ENCODE peak calls at places on chromosomes 13 and 19, in five cellular contexts. D is IMR-90, W is endothelial cell of umbilical vein, S is mesendoderm, R is MM.1S. B is an unnamed sample.

GRCh38 chr13:113152894-113153809 is 5.3 kb upstream of the PROZ start:
- DNase-seq in R (no peak), D (no peak), S (peak; percentile 55), W (no peak), B (peak; percentile 71)

GRCh38 chr19:14333101-14333871 is 48.0 kb upstream of the ADGRE5 start:
- DNase-seq in S (peak; percentile 66), R (no peak), D (no peak), W (no peak), B (peak; percentile 51)

GRCh38 chr13:35714588-35714987 is 238.1 kb upstream of the MAB21L1 start:
- DNase-seq in W (no peak), D (no peak), S (no peak), R (no peak), B (no peak)

GRCh38 chr19:39941615-39942507 is 7.4 kb upstream of the FCGBP start:
- DNase-seq in W (peak; percentile 42), R (peak; percentile 91), D (peak; percentile 38), S (no peak), B (no peak)

GRCh38 chr13:72290962-72291681 is 424.1 kb upstream of the DACH1 start:
- DNase-seq in R (no peak), D (no peak), S (peak; percentile 92), W (no peak), B (no peak)

GRCh38 chr13:100301418-100301817 is 212.5 kb downstream of the PCCA start:
- DNase-seq in W (no peak), S (no peak), D (no peak), R (no peak), B (no peak)

GRCh38 chr19:4115818-4116385 is 8.0 kb downstream of the MAP2K2 start:
- DNase-seq in W (no peak), S (no peak), R (peak; percentile 23), D (no peak), B (no peak)

GRCh38 chr19:8335343-8336071 is 7.6 kb downstream of the KANK3 start:
- DNase-seq in R (no peak), S (no peak), D (no peak), W (no peak), B (no peak)

GRCh38 chr19:35856546-35857149 is at the start of gene KIRREL2:
- DNase-seq in R (no peak), W (no peak), D (no peak), S (peak; percentile 48), B (peak; percentile 21)

GRCh38 chr13:41842029-41842428 is 118.9 kb downstream of the VWA8 start:
- DNase-seq in W (peak; percentile 51), R (no peak), D (peak; percentile 38), S (no peak), B (peak; percentile 31)

GRCh38 chr13:33017410-33017929 is 1.2 kb downstream of the KL start:
- DNase-seq in R (peak; percentile 33), W (peak; percentile 30), S (peak; percentile 93), D (peak; percentile 6), B (peak; percentile 63)

GRCh38 chr13:82566864-82567263 is 1315.4 kb downstream of the SLITRK1 start:
- DNase-seq in D (no peak), W (no peak), S (no peak), R (no peak), B (no peak)

GRCh38 chr13:113999618-113999910 is 25.7 kb upstream of the C13orf46 start:
- DNase-seq in S (no peak), R (no peak), D (no peak), W (no peak), B (no peak)

GRCh38 chr19:7391218-7391670 is 42.5 kb downstream of the ARHGEF18 start:
- DNase-seq in S (no peak), D (peak; percentile 77), R (no peak), W (peak; percentile 23), B (peak; percentile 77)

GRCh38 chr19:10718205-10719196 is 622 bp downstream of the DNM2 start:
- DNase-seq in W (peak; percentile 26), S (peak; percentile 32), D (peak; percentile 28), R (peak; percentile 52), B (peak; percentile 74)

GRCh38 chr13:50594276-50594970 is 249.1 kb downstream of the DLEU7 start:
- DNase-seq in W (no peak), R (peak; percentile 16), D (no peak), S (no peak), B (no peak)

GRCh38 chr19:50384685-50385535 is 763 bp downstream of the POLD1 start:
- DNase-seq in D (peak; percentile 16), S (peak; percentile 37), W (no peak), R (no peak), B (no peak)

GRCh38 chr13:23570931-23571330 is 719 bp downstream of the TNFRSF19 start:
- DNase-seq in W (no peak), R (no peak), D (peak; percentile 54), S (no peak), B (peak; percentile 35)
- H3K27me3 ChIP-seq in W (peaks cover 49% of the 10 kb centered on the region), R (no peaks in the 10 kb centered on the region), D (no peaks in the 10 kb centered on the region), S (no peaks in the 10 kb centered on the region), B (no peaks in the 10 kb centered on the region)

GRCh38 chr13:109922518-109922917 is 136.1 kb upstream of the IRS2 start:
- DNase-seq in R (no peak), W (no peak), D (peak; percentile 44), S (no peak), B (no peak)
- H3K4me2 ChIP-seq in R (no peak overlapping the region), W (no peak overlapping the region), D (no peak overlapping the region), S (no peak overlapping the region), B (no peak overlapping the region)

GRCh38 chr19:45908956-45909355 is 5.6 kb downstream of the NANOS2 start:
- DNase-seq in R (no peak), D (peak; percentile 30), W (no peak), S (no peak), B (no peak)
- H3K27ac ChIP-seq in R (no peak overlapping the region), D (no peak overlapping the region), W (no peak overlapping the region), S (no peak overlapping the region), B (no peak overlapping the region)

DNA sequence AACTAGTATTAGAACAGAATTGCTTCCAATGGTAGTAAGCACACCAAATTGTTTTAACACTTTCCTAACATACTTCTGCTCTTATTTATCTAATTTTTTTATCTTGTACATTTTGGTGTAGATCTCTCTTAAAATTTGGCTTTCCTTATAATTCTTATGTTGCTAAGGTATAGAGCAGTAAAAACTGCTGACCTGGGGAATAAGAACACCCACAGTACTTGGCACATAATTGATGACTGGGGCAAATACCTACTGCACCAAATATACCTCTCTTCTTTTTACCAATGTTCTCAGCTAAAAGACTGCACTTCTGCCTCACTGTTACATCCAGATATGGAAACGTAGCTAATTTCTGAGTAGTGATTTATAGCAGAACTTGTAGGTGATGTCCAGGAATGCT is 642.2 kb downstream of the LIG4 start:
- DNase-seq in D (no peak), R (no peak), S (no peak), W (no peak), B (no peak)
- H3K27me3 ChIP-seq in D (no peaks in the 10 kb centered on the region), R (no peaks in the 10 kb centered on the region), S (no peaks in the 10 kb centered on the region), W (no peaks in the 10 kb centered on the region), B (no peaks in the 10 kb centered on the region)

GRCh38 chr13:21304256-21304655 is 127.8 kb downstream of the MRPL57 start:
- DNase-seq in D (no peak), R (no peak), S (no peak), W (no peak), B (no peak)

GRCh38 chr13:21310220-21310619 is 133.8 kb downstream of the MRPL57 start:
- DNase-seq in W (no peak), R (no peak), D (no peak), S (no peak), B (no peak)

DNA sequence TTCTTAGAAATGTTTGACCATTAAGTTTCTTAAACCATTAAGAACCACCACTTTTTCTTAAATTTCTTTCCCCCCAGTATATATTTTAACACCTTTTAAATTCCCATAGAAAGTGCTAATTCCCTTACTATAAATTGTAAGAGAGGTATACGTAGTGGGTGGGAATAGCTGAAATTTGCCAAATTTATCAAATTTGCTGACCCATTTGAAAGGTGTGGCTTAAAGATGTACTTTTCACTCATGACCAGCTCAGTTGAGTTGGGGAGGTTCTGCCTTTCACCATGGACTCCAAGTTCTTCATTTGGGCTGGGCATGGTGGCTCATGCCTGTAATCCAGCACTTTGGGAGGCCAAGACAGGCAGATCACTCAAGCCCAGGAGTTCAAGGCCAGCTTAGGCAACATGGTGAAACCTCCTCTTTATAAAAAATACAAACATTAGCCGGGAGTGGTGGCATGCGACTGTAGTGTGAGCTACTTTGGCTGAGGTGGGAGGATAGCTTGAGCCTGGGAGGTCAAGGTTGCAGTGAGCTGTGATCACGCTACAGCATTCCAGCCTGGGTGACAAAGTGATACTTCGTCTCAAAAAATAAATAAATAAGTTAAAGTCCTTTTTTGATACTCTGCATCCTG is 133.2 kb downstream of the MRPL57 start:
- DNase-seq in D (no peak), S (no peak), R (no peak), W (no peak), B (no peak)
- H3K4me2 ChIP-seq in D (no peak overlapping the region), S (no peak overlapping the region), R (no peak overlapping the region), W (no peak overlapping the region), B (no peak overlapping the region)

GRCh38 chr19:48491793-48492123 is 19.9 kb downstream of the LMTK3 start:
- DNase-seq in R (no peak), S (peak; percentile 92), D (no peak), W (no peak), B (no peak)

GRCh38 chr19:48493718-48494515 is 17.7 kb downstream of the LMTK3 start:
- DNase-seq in W (no peak), S (no peak), R (no peak), D (no peak), B (no peak)

GRCh38 chr19:48492925-48493717 is 18.5 kb downstream of the LMTK3 start:
- DNase-seq in D (peak; percentile 94), R (peak; percentile 93), W (peak; percentile 97), S (peak; percentile 99), B (peak; percentile 96)

GRCh38 chr19:48489608-48490216 is 20.5 kb downstream of the CYTH2 start:
- DNase-seq in R (peak; percentile 83), W (peak; percentile 65), S (peak; percentile 81), D (peak; percentile 39), B (peak; percentile 85)

DNA sequence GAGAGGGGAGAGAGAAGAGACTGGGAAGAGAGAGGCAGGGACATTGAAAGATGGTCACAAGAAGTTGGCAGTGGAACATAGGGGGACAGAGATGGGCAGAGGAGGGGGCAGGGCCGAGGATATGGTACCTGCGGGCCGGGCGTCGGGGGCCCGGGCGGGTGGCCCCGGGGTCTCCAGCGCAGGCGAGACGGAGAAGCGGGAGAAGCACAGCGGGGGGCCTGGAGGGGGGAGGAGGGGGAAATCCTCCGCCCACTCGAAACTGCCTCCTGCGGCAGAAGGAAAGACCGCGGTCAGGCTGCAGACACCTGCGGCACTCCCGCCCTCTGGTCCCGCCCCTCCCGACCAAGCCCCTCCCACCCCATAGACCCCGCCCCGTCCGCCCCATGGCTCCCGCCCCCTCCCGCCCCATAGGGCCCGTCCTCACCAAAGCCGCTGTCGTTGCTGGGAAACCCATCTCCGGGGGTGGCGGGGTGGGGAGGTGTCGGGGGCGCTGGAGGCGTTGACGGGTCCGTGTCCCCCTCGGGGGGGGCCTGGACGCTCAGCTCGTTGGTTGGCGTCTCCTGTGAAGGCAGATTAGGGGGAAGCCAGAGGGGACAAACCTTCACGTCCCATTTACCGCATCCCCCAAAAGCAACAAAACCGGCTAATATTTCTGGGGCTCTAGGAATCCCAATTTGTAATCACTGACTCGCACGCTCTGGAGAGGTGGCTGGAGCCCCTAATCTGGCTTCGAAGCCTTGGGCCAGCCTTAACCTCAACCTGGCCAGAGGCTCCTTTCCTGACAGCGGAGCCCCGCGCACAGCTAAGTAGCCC is 20.4 kb downstream of the LMTK3 start:
- DNase-seq in R (peak; percentile 62), S (peak; percentile 81), D (no peak), W (no peak), B (peak; percentile 79)
- H3K27ac ChIP-seq in R (peak overlapping the region; percentile 1), S (no peak overlapping the region), D (no peak overlapping the region), W (no peak overlapping the region), B (no peak overlapping the region)

B was measured in hepatocyte.